ENCODE peak calls at places on chromosome 4, in six cellular contexts. G is type B pancreatic cell, E is fibroblast of the aortic adventitia, S is neural crest cell, L is cardiac fibroblast, O is heart left ventricle. M is an unnamed sample.

GRCh38 chr4:16467061-16467460 is 240.8 kb upstream of the TAPT1 start:
- DNase-seq in E (no peak), G (no peak), S (no peak), L (no peak), O (no peak), M (no peak)

GRCh38 chr4:13980317-13980716 is 352.8 kb upstream of the BOD1L1 start:
- DNase-seq in S (no peak), E (peak), O (no peak), L (peak), G (no peak), M (no peak)

GRCh38 chr4:73460913-73461522 is 20.5 kb upstream of the AFM start:
- DNase-seq in L (no peak), E (no peak), S (no peak), G (no peak), O (no peak), M (no peak)

GRCh38 chr4:70788733-70789132 is 51.0 kb downstream of the GRSF1 start:
- DNase-seq in L (no peak), S (no peak), O (no peak), E (no peak), G (no peak), M (no peak)

GRCh38 chr4:32876546-32876945 is 2156.4 kb downstream of the PCDH7 start:
- DNase-seq in E (no peak), O (no peak), S (no peak), L (no peak), G (no peak), M (no peak)

GRCh38 chr4:40238700-40239548 is 42.1 kb downstream of the RHOH start:
- DNase-seq in O (no peak), G (no peak), S (no peak), E (no peak), L (peak), M (no peak)

GRCh38 chr4:102730968-102731533 is 29.7 kb downstream of the MANBA start:
- DNase-seq in L (no peak), G (no peak), E (no peak), O (no peak), S (no peak), M (no peak)

GRCh38 chr4:7140692-7141069 is 51.7 kb upstream of the SORCS2 start:
- DNase-seq in O (peak), G (no peak), E (no peak), S (no peak), L (no peak), M (no peak)

GRCh38 chr4:56981795-56982201 is 3.1 kb downstream of the POLR2B start:
- DNase-seq in O (no peak), G (no peak), E (peak), L (peak), S (no peak), M (no peak)

GRCh38 chr4:1807258-1807777 is 14.2 kb downstream of the FGFR3 start:
- DNase-seq in O (no peak), S (no peak), E (no peak), L (no peak), G (no peak), M (no peak)

GRCh38 chr4:94116842-94117241 is 90.8 kb upstream of the SMARCAD1 start:
- DNase-seq in E (no peak), L (no peak), O (no peak), G (no peak), S (no peak), M (no peak)

GRCh38 chr4:6701371-6701770 is 7.7 kb downstream of the S100P start:
- DNase-seq in G (no peak), E (no peak), L (no peak), S (no peak), O (no peak), M (no peak)

GRCh38 chr4:102717448-102718092 is 43.2 kb downstream of the MANBA start:
- DNase-seq in S (no peak), O (no peak), L (peak), G (no peak), E (no peak), M (peak)

GRCh38 chr4:15489551-15489950 is 19.9 kb downstream of the CC2D2A start:
- DNase-seq in E (peak), L (no peak), O (no peak), S (no peak), G (no peak), M (no peak)

GRCh38 chr4:76194325-76194724 is 19.3 kb downstream of the SCARB2 start:
- DNase-seq in E (peak), G (no peak), S (no peak), O (no peak), L (peak), M (no peak)

GRCh38 chr4:75924309-75924708 is 16.5 kb downstream of the NAAA start:
- DNase-seq in L (no peak), O (no peak), G (no peak), S (no peak), E (no peak), M (no peak)

GRCh38 chr4:16072168-16072567 is 11.7 kb downstream of the PROM1 start:
- DNase-seq in E (no peak), G (no peak), S (no peak), O (no peak), L (no peak), M (no peak)

GRCh38 chr4:150136481-150136880 is 58.2 kb downstream of the DCLK2 start:
- DNase-seq in L (peak), O (no peak), S (no peak), E (peak), G (no peak), M (no peak)

GRCh38 chr4:1368421-1369090 is 21.5 kb downstream of the UVSSA start:
- DNase-seq in O (peak), E (no peak), S (no peak), G (no peak), L (no peak), M (no peak)

GRCh38 chr4:121156822-121157769 is 7.0 kb downstream of the TNIP3 start:
- DNase-seq in E (peak), O (no peak), L (peak), S (peak), G (no peak), M (peak)

GRCh38 chr4:142473218-142473959 is 372.7 kb downstream of the INPP4B start:
- DNase-seq in E (no peak), S (no peak), L (peak), O (no peak), G (no peak), M (peak)
- TF ChIP-seq CTCF in E (no peak), S (no peak), L (no peak), O (no peak), G (no peak), M (no peak)

GRCh38 chr4:180156684-180157083 is 2086.5 kb upstream of the TENM3 start:
- DNase-seq in E (no peak), L (no peak), G (no peak), O (no peak), S (no peak), M (no peak)

GRCh38 chr4:180153587-180153986 is 2089.6 kb upstream of the TENM3 start:
- DNase-seq in L (no peak), E (no peak), S (no peak), G (no peak), O (no peak), M (no peak)

GRCh38 chr4:180148737-180149136 is 2094.5 kb upstream of the TENM3 start:
- DNase-seq in S (no peak), O (no peak), E (no peak), L (no peak), G (no peak), M (no peak)

GRCh38 chr4:180152831-180153230 is 2090.4 kb upstream of the TENM3 start:
- DNase-seq in O (no peak), S (no peak), G (no peak), E (no peak), L (no peak), M (no peak)

DNA sequence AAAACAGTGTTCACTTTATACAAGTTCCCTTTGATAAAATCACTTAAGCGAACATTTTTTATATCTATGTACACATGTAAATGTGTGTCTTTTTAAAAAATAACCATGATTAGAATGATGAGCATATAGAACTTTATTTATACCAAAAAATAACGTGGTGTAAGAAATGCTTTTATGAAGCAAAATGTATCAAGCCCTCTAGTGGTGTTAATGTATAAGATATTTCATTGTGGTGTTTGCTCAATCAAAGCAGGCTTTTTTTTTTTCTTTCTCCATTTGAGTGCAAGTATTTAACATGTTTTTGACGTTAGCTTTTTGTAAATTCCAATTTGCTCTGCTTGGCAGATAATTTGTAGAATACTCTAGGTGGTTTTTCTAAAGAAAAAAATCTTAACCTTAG is 2092.4 kb upstream of the TENM3 start:
- DNase-seq in L (no peak), O (no peak), G (no peak), E (no peak), S (no peak), M (no peak)
- TF ChIP-seq CTCF in L (no peak), O (peak), G (peak), E (no peak), S (peak), M (no peak)

GRCh38 chr4:24428850-24429249 is 155.5 kb downstream of the DHX15 start:
- DNase-seq in L (no peak), O (no peak), G (no peak), S (no peak), E (no peak), M (no peak)
- TF ChIP-seq CTCF in L (no peak), O (no peak), G (peak), S (no peak), E (no peak), M (no peak)

GRCh38 chr4:38759790-38760122 is 23.0 kb downstream of the TLR10 start:
- DNase-seq in S (no peak), O (no peak), L (no peak), G (no peak), E (no peak), M (no peak)
- TF ChIP-seq CTCF in S (no peak), O (no peak), L (no peak), G (peak), E (no peak), M (no peak)

DNA sequence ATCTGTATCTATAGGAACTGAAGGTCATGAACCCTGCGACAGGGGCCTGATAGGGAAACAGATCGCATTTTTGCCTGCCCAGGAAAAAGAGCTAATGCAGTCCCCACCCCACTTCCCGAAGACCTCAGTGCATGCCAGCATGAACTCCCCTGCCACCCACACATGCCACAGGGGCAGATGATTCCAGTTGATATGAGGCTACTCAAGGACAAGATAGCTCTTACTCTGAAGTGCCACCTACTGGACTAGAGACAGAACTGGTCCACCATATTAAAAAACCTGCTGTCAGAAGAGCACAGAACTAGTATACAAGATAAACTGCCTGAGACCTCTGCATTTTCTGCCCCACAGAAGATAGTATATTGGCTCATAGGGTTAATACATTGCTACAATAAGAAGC is 68.0 kb downstream of the YIPF7 start:
- DNase-seq in G (no peak), E (no peak), S (no peak), O (no peak), L (peak), M (no peak)
- TF ChIP-seq CTCF in G (peak), E (peak), S (peak), O (no peak), L (peak), M (no peak)

GRCh38 chr4:123020285-123020684 is 97.9 kb upstream of the NUDT6 start:
- DNase-seq in S (no peak), G (no peak), L (no peak), O (no peak), E (no peak), M (no peak)

GRCh38 chr4:123024710-123025109 is 102.3 kb upstream of the NUDT6 start:
- DNase-seq in E (no peak), S (no peak), G (no peak), L (no peak), O (no peak), M (no peak)

GRCh38 chr4:123023647-123024046 is 101.2 kb upstream of the NUDT6 start:
- DNase-seq in E (no peak), G (no peak), O (no peak), L (no peak), S (no peak), M (no peak)

GRCh38 chr4:123025398-123025797 is 103.0 kb upstream of the NUDT6 start:
- DNase-seq in O (no peak), L (no peak), G (no peak), S (no peak), E (no peak), M (no peak)
- TF ChIP-seq CTCF in O (no peak), L (no peak), G (no peak), S (no peak), E (no peak), M (no peak)

GRCh38 chr4:181569553-181569952 is 673.6 kb upstream of the TENM3 start:
- DNase-seq in O (no peak), E (peak), L (peak), G (no peak), S (no peak), M (no peak)
- TF ChIP-seq CTCF in O (peak), E (peak), L (peak), G (peak), S (peak), M (no peak)

GRCh38 chr4:136709897-136710296 is 822.4 kb downstream of the PCDH18 start:
- DNase-seq in E (no peak), G (no peak), O (no peak), L (no peak), S (no peak), M (no peak)

GRCh38 chr4:136713140-136713539 is 819.2 kb downstream of the PCDH18 start:
- DNase-seq in G (no peak), O (no peak), S (no peak), E (peak), L (peak), M (no peak)
- TF ChIP-seq CTCF in G (no peak), O (no peak), S (no peak), E (peak), L (peak), M (no peak)

M was measured in lung.